ENCODE peak calls at places on chromosomes 13 and 19, in nine cellular contexts. K is neural progenitor cell; Y is ovary; Q is endothelial cell of umbilical vein; N is AG04450; U is GM23338; F is tibial nerve; O is CD4-positive, alpha-beta T cell; A is cardiac muscle cell. M is an unnamed sample. For H3K27me3, the result is how much of the 10 kb centered on the place peaks cover.

GRCh38 chr13:64505511-64505910 is 2724.6 kb downstream of the PCDH9 start:
- DNase-seq in K (no peak), Q (no peak), N (peak), O (no peak), A (no peak), F (no peak), U (no peak), Y (no peak), M (no peak)

GRCh38 chr19:49925486-49925885 is 3.5 kb upstream of the ATF5 start:
- DNase-seq in Y (no peak), Q (no peak), U (no peak), A (no peak), K (no peak), O (no peak), F (no peak), N (no peak), M (no peak)

GRCh38 chr13:47188802-47189201 is 291.9 kb upstream of the HTR2A start:
- DNase-seq in K (no peak), U (no peak), F (no peak), Y (no peak), N (no peak), A (no peak), Q (no peak), O (no peak), M (no peak)

GRCh38 chr13:39016789-39017188 is 21.1 kb downstream of the PROSER1 start:
- DNase-seq in K (peak), Q (peak), A (peak), Y (no peak), N (no peak), U (peak), F (no peak), O (no peak), M (no peak)

GRCh38 chr13:24181991-24182702 is 21.6 kb downstream of the SPATA13 start:
- DNase-seq in O (no peak), U (no peak), K (no peak), Q (no peak), F (no peak), Y (no peak), N (no peak), A (no peak), M (peak)

GRCh38 chr13:45391926-45392325 is 26.2 kb downstream of the SLC25A30 start:
- DNase-seq in K (no peak), Q (no peak), Y (no peak), A (no peak), N (no peak), F (no peak), O (no peak), U (no peak), M (no peak)

GRCh38 chr13:99686157-99686572 is 184.9 kb downstream of the TM9SF2 start:
- DNase-seq in Y (no peak), K (peak), N (no peak), A (peak), F (no peak), U (peak), O (no peak), Q (no peak), M (no peak)

GRCh38 chr13:105937451-105937850 is 598.0 kb downstream of the EFNB2 start:
- DNase-seq in F (no peak), O (no peak), A (no peak), N (no peak), Q (no peak), U (peak), Y (no peak), K (no peak), M (no peak)

GRCh38 chr13:98285852-98286594 is 109.0 kb upstream of the RNF113B start:
- DNase-seq in K (no peak), Y (no peak), U (no peak), A (no peak), N (no peak), Q (no peak), F (no peak), O (no peak), M (no peak)

GRCh38 chr13:40316301-40316700 is 350.1 kb downstream of the FOXO1 start:
- DNase-seq in U (no peak), N (no peak), O (no peak), F (no peak), K (no peak), Y (peak), A (no peak), Q (no peak), M (no peak)

GRCh38 chr13:59538512-59538911 is 625.2 kb downstream of the DIAPH3 start:
- DNase-seq in Y (no peak), K (no peak), O (no peak), U (no peak), F (no peak), A (no peak), Q (no peak), N (no peak), M (no peak)

GRCh38 chr13:105798541-105798940 is 736.9 kb downstream of the EFNB2 start:
- DNase-seq in Q (no peak), N (no peak), K (no peak), O (no peak), A (no peak), U (no peak), Y (no peak), F (no peak), M (no peak)

GRCh38 chr13:114105351-114106225 is 26.8 kb downstream of the RASA3 start:
- DNase-seq in U (no peak), A (peak), N (no peak), O (peak), Q (no peak), K (no peak), Y (peak), F (no peak), M (no peak)

GRCh38 chr13:67023088-67023893 is 206.8 kb downstream of the PCDH9 start:
- DNase-seq in A (no peak), U (peak), N (peak), Y (no peak), K (peak), F (peak), O (no peak), Q (peak), M (no peak)

GRCh38 chr13:75787249-75787940 is 151.3 kb downstream of the LMO7 start:
- DNase-seq in O (no peak), N (no peak), K (no peak), F (no peak), A (no peak), U (no peak), Y (no peak), Q (no peak), M (no peak)

GRCh38 chr13:34414616-34415015 is 527.5 kb upstream of the NBEA start:
- DNase-seq in K (no peak), N (no peak), A (no peak), U (no peak), O (no peak), Y (no peak), Q (no peak), F (no peak), M (no peak)

GRCh38 chr13:22793598-22794134 is 387.1 kb upstream of the SGCG start:
- DNase-seq in Y (no peak), A (peak), K (no peak), Q (no peak), U (peak), N (no peak), O (no peak), F (no peak), M (no peak)

GRCh38 chr19:3250675-3251074 is 26.2 kb downstream of the CELF5 start:
- DNase-seq in O (no peak), F (peak), U (peak), N (no peak), A (no peak), K (no peak), Q (no peak), Y (no peak), M (no peak)

GRCh38 chr19:54457773-54458647 is 5.6 kb downstream of the LENG9 start:
- DNase-seq in A (no peak), F (no peak), N (no peak), Q (no peak), O (no peak), U (no peak), K (no peak), Y (no peak), M (no peak)

GRCh38 chr13:51539887-51540286 is 44.4 kb upstream of the WDFY2 start:
- DNase-seq in Y (no peak), N (no peak), U (no peak), F (no peak), A (no peak), K (no peak), O (no peak), Q (no peak), M (no peak)

GRCh38 chr13:36432106-36432544 is at the start of gene CCNA1:
- DNase-seq in Q (no peak), Y (no peak), O (no peak), A (peak), F (no peak), U (peak), K (peak), N (no peak), M (no peak)

GRCh38 chr13:75704194-75704941 is 68.2 kb downstream of the LMO7 start:
- DNase-seq in Y (no peak), U (no peak), Q (peak), K (no peak), F (no peak), A (peak), O (no peak), N (peak), M (no peak)

GRCh38 chr13:99347335-99347878 is 40.2 kb upstream of the GPR183 start:
- DNase-seq in Y (no peak), K (no peak), U (no peak), Q (no peak), O (no peak), N (no peak), F (no peak), A (no peak), M (no peak)

GRCh38 chr13:62910541-62910940 is 1494.9 kb upstream of the PCDH20 start:
- DNase-seq in U (no peak), A (no peak), O (no peak), Y (no peak), F (no peak), K (no peak), Q (no peak), N (no peak), M (no peak)

GRCh38 chr13:109875746-109876145 is 89.4 kb upstream of the IRS2 start:
- DNase-seq in Y (no peak), O (no peak), U (no peak), K (no peak), A (no peak), Q (no peak), F (no peak), N (no peak), M (no peak)

GRCh38 chr13:49810825-49811526 is 18.5 kb upstream of the KPNA3 start:
- DNase-seq in K (no peak), Y (peak), Q (no peak), U (no peak), N (no peak), A (peak), F (no peak), O (no peak), M (peak)

GRCh38 chr13:51311957-51312520 is 27.5 kb upstream of the SERPINE3 start:
- DNase-seq in U (no peak), K (peak), Y (no peak), A (no peak), N (no peak), F (no peak), O (no peak), Q (no peak), M (no peak)

GRCh38 chr13:85278851-85279250 is 520.4 kb downstream of the SLITRK6 start:
- DNase-seq in N (no peak), F (no peak), Y (no peak), K (no peak), A (no peak), O (no peak), U (no peak), Q (no peak), M (no peak)

GRCh38 chr13:30802953-30803478 is 67.7 kb downstream of the ALOX5AP start:
- DNase-seq in N (peak), Q (peak), A (peak), Y (peak), K (peak), U (peak), F (peak), O (peak), M (peak)

GRCh38 chr19:29478578-29479565 is 46.9 kb upstream of the VSTM2B start:
- DNase-seq in Q (no peak), N (no peak), U (peak), O (no peak), Y (no peak), K (peak), A (peak), F (no peak), M (no peak)

GRCh38 chr13:84645196-84646071 is 763.2 kb upstream of the SLITRK1 start:
- DNase-seq in K (no peak), U (no peak), Y (no peak), F (no peak), A (no peak), O (no peak), N (peak), Q (no peak), M (no peak)

GRCh38 chr13:111327701-111328100 is 7.3 kb downstream of the TEX29 start:
- DNase-seq in Y (no peak), A (no peak), K (no peak), F (no peak), U (no peak), Q (no peak), O (no peak), N (no peak), M (no peak)
- H3K27me3 ChIP-seq in Y (under half), A (under half), K (under half), F (under half), U (under half), Q (under half), O (under half), N (under half), M (under half)

GRCh38 chr13:21736926-21737325 is 66.1 kb downstream of the FGF9 start:
- DNase-seq in N (no peak), O (no peak), K (no peak), U (peak), Q (no peak), A (no peak), F (no peak), Y (no peak), M (no peak)
- H3K27me3 ChIP-seq in N (under half), O (under half), K (under half), U (under half), Q (under half), A (under half), F (under half), Y (under half), M (under half)

GRCh38 chr19:1753730-1754442 is 580 bp downstream of the ONECUT3 start:
- DNase-seq in U (no peak), F (no peak), N (no peak), K (no peak), O (no peak), Q (no peak), Y (no peak), A (no peak), M (no peak)
- H3K27me3 ChIP-seq in U (half or more), F (under half), N (half or more), K (half or more), O (half or more), Q (half or more), Y (under half), A (half or more), M (half or more)

DNA sequence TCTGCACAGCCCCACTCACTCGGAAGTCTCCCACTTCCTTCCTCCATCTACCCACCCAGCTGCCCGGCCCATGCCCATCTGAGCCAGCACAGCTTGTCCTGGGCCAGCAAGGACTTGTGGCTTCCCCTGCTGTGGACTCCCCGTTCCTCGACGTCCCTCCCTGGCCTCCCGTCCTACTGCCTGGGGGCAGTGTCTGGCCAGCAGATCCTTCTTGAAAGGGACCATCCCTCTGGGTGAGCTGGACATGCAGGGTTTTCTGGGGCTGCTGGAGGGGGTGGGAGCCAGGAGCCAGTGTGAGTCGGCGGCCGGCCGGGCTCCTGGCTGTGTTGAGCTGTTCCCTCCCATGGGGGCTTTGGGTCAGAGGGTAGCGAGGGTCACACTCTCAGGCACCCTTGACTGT is 26.7 kb downstream of the CRTC1 start:
- DNase-seq in F (no peak), Q (no peak), A (no peak), U (no peak), Y (no peak), N (no peak), O (no peak), K (no peak), M (no peak)
- H3K27me3 ChIP-seq in F (under half), Q (under half), A (under half), U (under half), Y (under half), N (under half), O (under half), K (under half), M (under half)

GRCh38 chr19:42149447-42150202 is 17.4 kb upstream of the POU2F2 start:
- DNase-seq in A (no peak), K (no peak), F (no peak), Q (no peak), N (no peak), U (peak), O (no peak), Y (no peak), M (no peak)
- H3K27me3 ChIP-seq in A (under half), K (under half), F (under half), Q (under half), N (half or more), U (under half), O (under half), Y (under half), M (under half)

GRCh38 chr19:48913114-48913513 is 13.0 kb downstream of the NUCB1 start:
- DNase-seq in N (no peak), O (no peak), Q (no peak), U (peak), K (peak), F (no peak), A (no peak), Y (no peak), M (no peak)
- H3K27me3 ChIP-seq in N (under half), O (under half), Q (under half), U (under half), K (under half), F (under half), A (under half), Y (under half), M (under half)

GRCh38 chr19:46205183-46205984 is 24.2 kb upstream of the IGFL1 start:
- DNase-seq in A (no peak), Q (no peak), K (peak), N (no peak), U (no peak), F (no peak), O (no peak), Y (no peak), M (no peak)

GRCh38 chr19:46204008-46204407 is 25.5 kb upstream of the IGFL1 start:
- DNase-seq in A (no peak), Q (no peak), K (no peak), N (no peak), U (no peak), F (no peak), Y (no peak), O (no peak), M (no peak)

GRCh38 chr19:46202872-46203860 is 26.4 kb upstream of the IGFL1 start:
- DNase-seq in K (no peak), Q (no peak), F (no peak), Y (no peak), O (no peak), A (no peak), U (no peak), N (no peak), M (no peak)

GRCh38 chr19:46201413-46202310 is 27.9 kb upstream of the IGFL1 start:
- DNase-seq in F (no peak), A (no peak), K (no peak), Y (no peak), N (no peak), U (no peak), Q (no peak), O (no peak), M (no peak)

GRCh38 chr19:46202426-46202825 is 27.1 kb upstream of the IGFL1 start:
- DNase-seq in Y (no peak), F (no peak), O (no peak), A (no peak), N (no peak), U (no peak), K (no peak), Q (no peak), M (no peak)
- H3K27me3 ChIP-seq in Y (under half), F (under half), O (under half), A (under half), N (under half), U (under half), K (under half), Q (under half), M (under half)

GRCh38 chr19:17974551-17974950 is 7.6 kb downstream of the KCNN1 start:
- DNase-seq in A (no peak), O (no peak), N (no peak), F (no peak), U (no peak), Q (no peak), K (no peak), Y (no peak), M (no peak)
- H3K27me3 ChIP-seq in A (under half), O (under half), N (under half), F (under half), U (under half), Q (under half), K (under half), Y (under half), M (under half)

M was measured in right lobe of liver.